ENCODE peak calls at places on chromosomes 5 and 9, in ten cellular contexts. One of them, this sample, is unnamed.

GRCh38 chr5:123976393-123977029 is 464.5 kb downstream of the CSNK1G3 start:
- DNase-seq in neural progenitor cell: no peak
- DNase-seq in A549: no peak
- DNase-seq in endothelial cell: no peak
- DNase-seq in RWPE1: no peak
- DNase-seq in IMR-90: no peak
- DNase-seq in choroid plexus epithelial cell: no peak
- DNase-seq in epithelial cell of proximal tubule: no peak
- DNase-seq in AG09309: no peak
- DNase-seq in foreskin keratinocyte: no peak
- DNase-seq in this sample: no peak

GRCh38 chr9:134326754-134327526 is 685 bp downstream of the RXRA start:
- DNase-seq in A549: peak; percentile 28
- DNase-seq in IMR-90: peak; percentile 31
- DNase-seq in choroid plexus epithelial cell: peak; percentile 46
- DNase-seq in neural progenitor cell: peak; percentile 67
- DNase-seq in AG09309: no peak
- DNase-seq in epithelial cell of proximal tubule: no peak
- DNase-seq in RWPE1: peak; percentile 60
- DNase-seq in foreskin keratinocyte: peak; percentile 38
- DNase-seq in endothelial cell: peak; percentile 39
- DNase-seq in this sample: peak; percentile 46

GRCh38 chr5:148202531-148203092 is at the start of gene SPINK6:
- DNase-seq in choroid plexus epithelial cell: no peak
- DNase-seq in A549: no peak
- DNase-seq in endothelial cell: no peak
- DNase-seq in foreskin keratinocyte: peak; percentile 97
- DNase-seq in epithelial cell of proximal tubule: no peak
- DNase-seq in IMR-90: no peak
- DNase-seq in neural progenitor cell: no peak
- DNase-seq in AG09309: no peak
- DNase-seq in RWPE1: peak; percentile 66
- DNase-seq in this sample: no peak

GRCh38 chr5:113682497-113683136 is 169.1 kb downstream of the YTHDC2 start:
- DNase-seq in epithelial cell of proximal tubule: no peak
- DNase-seq in endothelial cell: no peak
- DNase-seq in RWPE1: no peak
- DNase-seq in foreskin keratinocyte: peak; percentile 20
- DNase-seq in A549: peak; percentile 3
- DNase-seq in IMR-90: peak; percentile 8
- DNase-seq in choroid plexus epithelial cell: peak; percentile 22
- DNase-seq in neural progenitor cell: peak; percentile 40
- DNase-seq in AG09309: no peak
- DNase-seq in this sample: peak; percentile 4

GRCh38 chr9:21060919-21061561 is 16.7 kb downstream of the IFNB1 start:
- DNase-seq in neural progenitor cell: no peak
- DNase-seq in foreskin keratinocyte: no peak
- DNase-seq in epithelial cell of proximal tubule: no peak
- DNase-seq in IMR-90: peak; percentile 36
- DNase-seq in endothelial cell: no peak
- DNase-seq in RWPE1: no peak
- DNase-seq in AG09309: peak; percentile 57
- DNase-seq in choroid plexus epithelial cell: peak; percentile 40
- DNase-seq in A549: no peak
- DNase-seq in this sample: peak; percentile 61

GRCh38 chr9:30065888-30066287 is 2318.6 kb upstream of the ACO1 start:
- DNase-seq in A549: peak; percentile 28
- DNase-seq in RWPE1: no peak
- DNase-seq in endothelial cell: no peak
- DNase-seq in foreskin keratinocyte: no peak
- DNase-seq in choroid plexus epithelial cell: peak; percentile 0
- DNase-seq in epithelial cell of proximal tubule: no peak
- DNase-seq in IMR-90: no peak
- DNase-seq in neural progenitor cell: no peak
- DNase-seq in AG09309: no peak
- DNase-seq in this sample: no peak

GRCh38 chr9:81814404-81814793 is 113.8 kb upstream of the SPATA31D4 start:
- DNase-seq in AG09309: no peak
- DNase-seq in epithelial cell of proximal tubule: no peak
- DNase-seq in A549: no peak
- DNase-seq in IMR-90: no peak
- DNase-seq in neural progenitor cell: no peak
- DNase-seq in choroid plexus epithelial cell: no peak
- DNase-seq in RWPE1: no peak
- DNase-seq in foreskin keratinocyte: no peak
- DNase-seq in endothelial cell: no peak
- DNase-seq in this sample: no peak

GRCh38 chr9:133782157-133783130 is 44.3 kb upstream of the SARDH start:
- DNase-seq in RWPE1: peak; percentile 73
- DNase-seq in endothelial cell: peak; percentile 83
- DNase-seq in A549: peak; percentile 66
- DNase-seq in epithelial cell of proximal tubule: no peak
- DNase-seq in AG09309: peak; percentile 27
- DNase-seq in choroid plexus epithelial cell: peak; percentile 85
- DNase-seq in neural progenitor cell: peak; percentile 89
- DNase-seq in IMR-90: peak; percentile 62
- DNase-seq in foreskin keratinocyte: peak; percentile 18
- DNase-seq in this sample: peak; percentile 65

GRCh38 chr5:20615888-20616563 is 628.0 kb upstream of the CDH18 start:
- DNase-seq in IMR-90: no peak
- DNase-seq in A549: no peak
- DNase-seq in choroid plexus epithelial cell: no peak
- DNase-seq in neural progenitor cell: no peak
- DNase-seq in foreskin keratinocyte: no peak
- DNase-seq in endothelial cell: no peak
- DNase-seq in AG09309: no peak
- DNase-seq in epithelial cell of proximal tubule: no peak
- DNase-seq in RWPE1: no peak
- DNase-seq in this sample: no peak

GRCh38 chr5:117547192-117547591 is 972.6 kb upstream of the SEMA6A start:
- DNase-seq in choroid plexus epithelial cell: no peak
- DNase-seq in AG09309: no peak
- DNase-seq in endothelial cell: no peak
- DNase-seq in IMR-90: no peak
- DNase-seq in RWPE1: peak; percentile 32
- DNase-seq in epithelial cell of proximal tubule: no peak
- DNase-seq in neural progenitor cell: no peak
- DNase-seq in A549: no peak
- DNase-seq in foreskin keratinocyte: peak; percentile 82
- DNase-seq in this sample: no peak

GRCh38 chr9:36345103-36345846 is 54.8 kb downstream of the RNF38 start:
- DNase-seq in IMR-90: no peak
- DNase-seq in endothelial cell: peak; percentile 26
- DNase-seq in neural progenitor cell: peak; percentile 18
- DNase-seq in foreskin keratinocyte: no peak
- DNase-seq in choroid plexus epithelial cell: no peak
- DNase-seq in epithelial cell of proximal tubule: no peak
- DNase-seq in RWPE1: no peak
- DNase-seq in AG09309: no peak
- DNase-seq in A549: no peak
- DNase-seq in this sample: no peak

GRCh38 chr9:88661759-88662158 is 126.8 kb downstream of the NXNL2 start:
- DNase-seq in epithelial cell of proximal tubule: no peak
- DNase-seq in foreskin keratinocyte: no peak
- DNase-seq in choroid plexus epithelial cell: peak; percentile 61
- DNase-seq in endothelial cell: no peak
- DNase-seq in IMR-90: no peak
- DNase-seq in neural progenitor cell: no peak
- DNase-seq in AG09309: no peak
- DNase-seq in A549: peak; percentile 24
- DNase-seq in RWPE1: no peak
- DNase-seq in this sample: peak; percentile 36

GRCh38 chr5:174173766-174174165 is 128.3 kb downstream of the NSG2 start:
- DNase-seq in IMR-90: no peak
- DNase-seq in RWPE1: no peak
- DNase-seq in neural progenitor cell: no peak
- DNase-seq in endothelial cell: no peak
- DNase-seq in choroid plexus epithelial cell: no peak
- DNase-seq in foreskin keratinocyte: no peak
- DNase-seq in A549: no peak
- DNase-seq in epithelial cell of proximal tubule: no peak
- DNase-seq in AG09309: no peak
- DNase-seq in this sample: no peak

GRCh38 chr5:158482201-158482600 is 617.5 kb downstream of the EBF1 start:
- DNase-seq in neural progenitor cell: no peak
- DNase-seq in endothelial cell: no peak
- DNase-seq in choroid plexus epithelial cell: no peak
- DNase-seq in RWPE1: no peak
- DNase-seq in epithelial cell of proximal tubule: no peak
- DNase-seq in AG09309: no peak
- DNase-seq in IMR-90: no peak
- DNase-seq in foreskin keratinocyte: no peak
- DNase-seq in A549: no peak
- DNase-seq in this sample: no peak

GRCh38 chr9:127801955-127802575 is 617 bp upstream of the FPGS start:
- DNase-seq in neural progenitor cell: no peak
- DNase-seq in AG09309: no peak
- DNase-seq in RWPE1: no peak
- DNase-seq in foreskin keratinocyte: peak; percentile 39
- DNase-seq in endothelial cell: no peak
- DNase-seq in choroid plexus epithelial cell: peak; percentile 44
- DNase-seq in IMR-90: no peak
- DNase-seq in epithelial cell of proximal tubule: no peak
- DNase-seq in A549: no peak
- DNase-seq in this sample: peak; percentile 61

GRCh38 chr9:99303177-99303576 is 81.1 kb downstream of the SEC61B start:
- DNase-seq in foreskin keratinocyte: no peak
- DNase-seq in endothelial cell: no peak
- DNase-seq in neural progenitor cell: no peak
- DNase-seq in epithelial cell of proximal tubule: no peak
- DNase-seq in A549: no peak
- DNase-seq in AG09309: no peak
- DNase-seq in choroid plexus epithelial cell: no peak
- DNase-seq in RWPE1: no peak
- DNase-seq in IMR-90: no peak
- DNase-seq in this sample: no peak

GRCh38 chr5:164051745-164052144 is 546.3 kb downstream of the MAT2B start:
- DNase-seq in AG09309: no peak
- DNase-seq in foreskin keratinocyte: peak; percentile 7
- DNase-seq in IMR-90: peak; percentile 64
- DNase-seq in choroid plexus epithelial cell: peak; percentile 47
- DNase-seq in endothelial cell: no peak
- DNase-seq in RWPE1: no peak
- DNase-seq in epithelial cell of proximal tubule: no peak
- DNase-seq in A549: no peak
- DNase-seq in neural progenitor cell: no peak
- DNase-seq in this sample: no peak

GRCh38 chr5:177458122-177458681 is 11.6 kb downstream of the PRR7 start:
- DNase-seq in A549: no peak
- DNase-seq in foreskin keratinocyte: no peak
- DNase-seq in IMR-90: no peak
- DNase-seq in choroid plexus epithelial cell: no peak
- DNase-seq in RWPE1: no peak
- DNase-seq in neural progenitor cell: no peak
- DNase-seq in endothelial cell: no peak
- DNase-seq in AG09309: no peak
- DNase-seq in epithelial cell of proximal tubule: no peak
- DNase-seq in this sample: no peak

DNA sequence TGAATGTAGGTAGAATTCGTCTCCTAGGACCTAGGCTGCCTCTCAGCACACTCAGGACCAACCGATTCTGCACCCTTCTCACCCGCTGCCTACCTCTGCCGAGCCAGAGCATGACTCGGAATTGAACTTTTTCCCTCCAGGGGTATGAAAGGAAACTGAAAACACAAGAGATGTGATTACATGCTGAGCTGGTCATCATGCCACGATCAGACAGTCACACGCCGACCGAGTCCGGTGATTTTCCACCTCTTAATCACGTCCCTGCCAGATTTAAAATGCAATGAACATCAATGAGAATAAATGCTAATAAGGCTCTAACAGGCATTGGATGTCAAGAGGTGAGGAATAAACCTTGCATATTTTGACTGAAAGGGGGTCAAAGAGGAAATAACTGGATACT is 129.0 kb downstream of the SPOCK1 start:
- DNase-seq in epithelial cell of proximal tubule: no peak
- DNase-seq in foreskin keratinocyte: peak; percentile 61
- DNase-seq in endothelial cell: no peak
- DNase-seq in choroid plexus epithelial cell: no peak
- DNase-seq in A549: no peak
- DNase-seq in IMR-90: no peak
- DNase-seq in neural progenitor cell: no peak
- DNase-seq in RWPE1: peak; percentile 23
- DNase-seq in AG09309: no peak
- DNase-seq in this sample: no peak
- TF ChIP-seq CTCF in epithelial cell of proximal tubule: no peak
- TF ChIP-seq CTCF in foreskin keratinocyte: no peak
- TF ChIP-seq CTCF in endothelial cell: no peak
- TF ChIP-seq CTCF in choroid plexus epithelial cell: no peak
- TF ChIP-seq CTCF in A549: no peak
- TF ChIP-seq CTCF in IMR-90: no peak
- TF ChIP-seq CTCF in neural progenitor cell: no peak
- TF ChIP-seq CTCF in RWPE1: no peak
- TF ChIP-seq CTCF in AG09309: no peak
- TF ChIP-seq CTCF in this sample: no peak

GRCh38 chr9:119961774-119962408 is 592.7 kb upstream of the BRINP1 start:
- DNase-seq in choroid plexus epithelial cell: peak; percentile 48
- DNase-seq in foreskin keratinocyte: no peak
- DNase-seq in neural progenitor cell: peak; percentile 78
- DNase-seq in epithelial cell of proximal tubule: no peak
- DNase-seq in A549: peak; percentile 56
- DNase-seq in endothelial cell: peak; percentile 80
- DNase-seq in RWPE1: peak; percentile 36
- DNase-seq in AG09309: no peak
- DNase-seq in IMR-90: peak; percentile 29
- DNase-seq in this sample: peak; percentile 21
- TF ChIP-seq CTCF in choroid plexus epithelial cell: peak; percentile 87
- TF ChIP-seq CTCF in foreskin keratinocyte: peak; percentile 64
- TF ChIP-seq CTCF in neural progenitor cell: peak; percentile 91
- TF ChIP-seq CTCF in epithelial cell of proximal tubule: peak; percentile 98
- TF ChIP-seq CTCF in A549: peak; percentile 75
- TF ChIP-seq CTCF in endothelial cell: peak; percentile 67
- TF ChIP-seq CTCF in RWPE1: no peak
- TF ChIP-seq CTCF in AG09309: peak; percentile 66
- TF ChIP-seq CTCF in IMR-90: peak; percentile 60
- TF ChIP-seq CTCF in this sample: peak; percentile 77

GRCh38 chr5:109409844-109410388 is at the start of gene PJA2:
- DNase-seq in AG09309: peak; percentile 100
- DNase-seq in neural progenitor cell: peak; percentile 100
- DNase-seq in choroid plexus epithelial cell: peak; percentile 100
- DNase-seq in IMR-90: peak; percentile 100
- DNase-seq in endothelial cell: peak; percentile 98
- DNase-seq in A549: peak; percentile 100
- DNase-seq in foreskin keratinocyte: peak; percentile 100
- DNase-seq in epithelial cell of proximal tubule: peak; percentile 99
- DNase-seq in RWPE1: peak; percentile 99
- DNase-seq in this sample: peak; percentile 100
- TF ChIP-seq CTCF in AG09309: peak; percentile 33
- TF ChIP-seq CTCF in neural progenitor cell: peak; percentile 30
- TF ChIP-seq CTCF in choroid plexus epithelial cell: peak; percentile 46
- TF ChIP-seq CTCF in IMR-90: peak; percentile 17
- TF ChIP-seq CTCF in endothelial cell: peak; percentile 60
- TF ChIP-seq CTCF in A549: no peak
- TF ChIP-seq CTCF in foreskin keratinocyte: peak; percentile 48
- TF ChIP-seq CTCF in epithelial cell of proximal tubule: peak; percentile 33
- TF ChIP-seq CTCF in RWPE1: no peak
- TF ChIP-seq CTCF in this sample: peak; percentile 46

GRCh38 chr5:66841264-66841663 is 245.1 kb downstream of the MAST4 start:
- DNase-seq in AG09309: no peak
- DNase-seq in neural progenitor cell: no peak
- DNase-seq in choroid plexus epithelial cell: no peak
- DNase-seq in IMR-90: no peak
- DNase-seq in RWPE1: no peak
- DNase-seq in A549: no peak
- DNase-seq in epithelial cell of proximal tubule: no peak
- DNase-seq in foreskin keratinocyte: no peak
- DNase-seq in endothelial cell: no peak
- DNase-seq in this sample: no peak
- TF ChIP-seq CTCF in AG09309: no peak
- TF ChIP-seq CTCF in neural progenitor cell: no peak
- TF ChIP-seq CTCF in choroid plexus epithelial cell: no peak
- TF ChIP-seq CTCF in IMR-90: no peak
- TF ChIP-seq CTCF in RWPE1: no peak
- TF ChIP-seq CTCF in A549: no peak
- TF ChIP-seq CTCF in epithelial cell of proximal tubule: no peak
- TF ChIP-seq CTCF in foreskin keratinocyte: no peak
- TF ChIP-seq CTCF in endothelial cell: no peak
- TF ChIP-seq CTCF in this sample: no peak

This sample was measured in fibroblast of villous mesenchyme.